ENCODE peak calls at places on chromosomes 5 and 9, in seven cellular contexts. I is NCI-H2029, S is foreskin fibroblast, N is prostate gland, O is NCI-H1092 treated with DMSO at 0.1 percent for 48 hours, A is psoas muscle, J is HT1080. R is an unnamed sample.

GRCh38 chr5:123545506-123545905 is 33.5 kb downstream of the CSNK1G3 start:
- DNase-seq in N (no peak), I (no peak), A (no peak), O (no peak), S (peak), J (peak), R (no peak)

GRCh38 chr9:98039474-98040072 is 17.0 kb upstream of the NANS start:
- DNase-seq in J (no peak), A (no peak), O (no peak), N (no peak), S (peak), I (no peak), R (no peak)

GRCh38 chr9:111287127-111287526 is 42.9 kb downstream of the OR2K2 start:
- DNase-seq in J (peak), S (peak), O (no peak), A (no peak), I (no peak), N (no peak), R (peak)

GRCh38 chr9:126112135-126112720 is 214.4 kb upstream of the MVB12B start:
- DNase-seq in S (no peak), O (no peak), I (no peak), J (no peak), A (no peak), N (no peak), R (no peak)

GRCh38 chr9:33446507-33447403 is 638 bp downstream of the AQP3 start:
- DNase-seq in I (no peak), O (peak), A (no peak), S (peak), N (peak), J (peak), R (no peak)

GRCh38 chr5:155508673-155509072 is 495.1 kb downstream of the KIF4B start:
- DNase-seq in S (no peak), N (no peak), O (no peak), J (no peak), I (no peak), A (no peak), R (no peak)

GRCh38 chr5:76954383-76954763 is 1.5 kb downstream of the CRHBP start:
- DNase-seq in O (no peak), S (peak), A (no peak), N (no peak), I (no peak), J (no peak), R (no peak)

GRCh38 chr9:93087971-93088655 is 7.9 kb upstream of the CARD19 start:
- DNase-seq in A (no peak), S (no peak), I (no peak), O (no peak), J (no peak), N (no peak), R (no peak)

GRCh38 chr5:105288946-105289345 is 1726.4 kb upstream of the NUDT12 start:
- DNase-seq in A (no peak), O (no peak), I (no peak), N (no peak), S (no peak), J (no peak), R (no peak)

GRCh38 chr9:128657796-128658195 is 1.1 kb upstream of the DYNC2I2 start:
- DNase-seq in O (no peak), A (no peak), I (no peak), J (no peak), S (no peak), N (no peak), R (no peak)

GRCh38 chr5:68173007-68173406 is 42.5 kb upstream of the PIK3R1 start:
- DNase-seq in J (no peak), A (no peak), O (no peak), N (no peak), I (no peak), S (no peak), R (no peak)

GRCh38 chr5:131587541-131587940 is 47.5 kb downstream of the RAPGEF6 start:
- DNase-seq in J (peak), S (peak), O (no peak), N (no peak), I (no peak), A (no peak), R (no peak)